ENCODE peak calls at places on chromosome 14, in five cellular contexts. H, I, A, S and C are unnamed samples.
A peak's percentile ranks its signal among the peaks of the same experiment; 100 is the strongest.

GRCh38 chr14:61560323-61560722 is 135.0 kb upstream of the HIF1A start:
- DNase-seq in A (peak; percentile 54), I (no peak), H (no peak), S (no peak), C (no peak)

GRCh38 chr14:100369019-100369418 is 45.9 kb downstream of the SLC25A47 start:
- DNase-seq in A (no peak), I (no peak), H (no peak), S (no peak), C (no peak)

GRCh38 chr14:35292770-35293561 is 784 bp downstream of the PSMA6 start:
- DNase-seq in H (no peak), S (no peak), A (no peak), I (no peak), C (no peak)

GRCh38 chr14:49017451-49017850 is 568.7 kb downstream of the RPS29 start:
- DNase-seq in I (no peak), S (no peak), H (no peak), A (no peak), C (no peak)

GRCh38 chr14:37056473-37056872 is 115.9 kb downstream of the SLC25A21 start:
- DNase-seq in I (no peak), S (peak; percentile 46), A (peak; percentile 45), H (no peak), C (no peak)

GRCh38 chr14:96055065-96055752 is 16.0 kb downstream of the C14orf132 start:
- DNase-seq in A (no peak), S (no peak), I (no peak), H (no peak), C (no peak)

GRCh38 chr14:55749201-55749812 is 169.3 kb downstream of the KTN1 start:
- DNase-seq in A (peak; percentile 20), I (no peak), H (no peak), S (no peak), C (no peak)

GRCh38 chr14:100906420-100906819 is 2.9 kb upstream of the RTL1 start:
- DNase-seq in H (no peak), A (no peak), I (no peak), S (peak; percentile 13), C (no peak)

GRCh38 chr14:80974338-80975078 is 19.1 kb downstream of the TSHR start:
- DNase-seq in I (no peak), S (no peak), A (no peak), H (no peak), C (no peak)

GRCh38 chr14:61584258-61584657 is 111.1 kb upstream of the HIF1A start:
- DNase-seq in H (no peak), S (no peak), A (peak; percentile 48), I (no peak), C (no peak)

GRCh38 chr14:68479247-68479646 is 313.6 kb downstream of the ZFP36L1 start:
- DNase-seq in H (no peak), I (no peak), A (no peak), S (no peak), C (no peak)

GRCh38 chr14:64708148-64709004 is 4.2 kb downstream of the PLEKHG3 start:
- DNase-seq in I (peak; percentile 54), H (peak; percentile 36), A (peak; percentile 50), S (no peak), C (no peak)

GRCh38 chr14:104802120-104802912 is 1.4 kb downstream of the ZBTB42 start:
- DNase-seq in I (no peak), S (no peak), A (no peak), H (no peak), C (no peak)

GRCh38 chr14:104801284-104802119 is 601 bp downstream of the ZBTB42 start:
- DNase-seq in H (no peak), S (no peak), A (no peak), I (no peak), C (no peak)

GRCh38 chr14:104799239-104799599 is 1.7 kb upstream of the ZBTB42 start:
- DNase-seq in I (no peak), H (peak; percentile 58), A (no peak), S (no peak), C (no peak)

GRCh38 chr14:104799657-104800599 is 973 bp upstream of the ZBTB42 start:
- DNase-seq in H (peak; percentile 84), I (peak; percentile 93), A (no peak), S (peak; percentile 82), C (peak; percentile 93)

GRCh38 chr14:104800600-104801283 is at the start of gene ZBTB42:
- DNase-seq in S (peak; percentile 80), I (peak; percentile 56), H (peak; percentile 62), A (no peak), C (peak; percentile 78)
- TF ChIP-seq POLR2A in S (no peak), I (no peak), H (peak; percentile 54), A (no peak), C (no peak)

DNA sequence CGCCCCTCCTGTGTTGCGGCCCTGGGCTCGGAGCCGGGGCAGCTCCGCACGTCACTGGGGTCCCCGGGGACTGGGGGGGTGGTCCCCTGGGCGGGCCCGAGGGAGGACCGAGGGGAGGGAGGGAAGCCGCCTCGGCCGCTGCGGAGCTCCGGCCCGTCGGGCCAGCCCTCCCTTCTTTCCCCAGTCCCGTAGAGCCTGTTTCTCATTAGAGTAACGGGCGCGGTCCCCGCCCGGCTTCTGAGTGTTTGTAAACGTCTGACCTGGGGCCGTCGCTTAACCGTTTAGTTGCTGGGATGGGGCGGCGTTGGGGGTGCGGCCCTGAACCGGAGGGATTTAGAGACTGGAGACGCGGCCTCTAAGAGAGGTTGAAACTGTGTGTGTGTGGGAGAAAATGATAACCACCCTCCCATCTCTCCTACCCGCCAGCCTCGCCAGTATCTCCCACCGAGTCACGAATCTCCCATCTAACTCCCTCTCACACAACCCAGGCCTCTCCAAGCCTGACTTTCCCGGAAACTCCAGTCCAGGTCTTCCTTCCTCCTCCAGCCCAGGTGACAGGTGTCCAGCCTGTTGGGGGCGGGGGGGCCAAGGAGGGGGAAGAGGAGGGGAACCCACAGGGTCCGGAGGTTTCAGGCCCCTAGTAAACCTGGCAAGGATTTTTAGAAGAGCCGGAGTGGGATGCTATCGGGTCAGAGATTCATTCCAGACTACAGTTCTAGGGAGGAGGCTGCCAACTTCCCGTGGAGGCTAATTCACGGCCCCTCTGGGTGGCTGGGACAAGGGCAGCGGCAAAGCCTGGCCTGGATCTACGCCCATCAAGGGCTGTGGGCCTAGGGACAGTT is 1.1 kb upstream of the NFATC4 start:
- DNase-seq in A (peak; percentile 84), S (peak; percentile 88), H (peak; percentile 89), I (peak; percentile 91), C (peak; percentile 49)
- TF ChIP-seq POLR2A in A (no peak), S (peak; percentile 9), H (peak; percentile 73), I (no peak), C (peak; percentile 34)

GRCh38 chr14:102320033-102320660 is 601 bp downstream of the ZNF839 start:
- DNase-seq in H (peak; percentile 70), S (peak; percentile 37), A (no peak), I (peak; percentile 55), C (peak; percentile 79)
- TF ChIP-seq POLR2A in H (peak; percentile 46), S (no peak), A (no peak), I (no peak), C (peak; percentile 25)

GRCh38 chr14:22850944-22851790 is 14.8 kb downstream of the MMP14 start:
- DNase-seq in A (no peak), H (peak; percentile 94), I (peak; percentile 96), S (peak; percentile 78), C (no peak)
- TF ChIP-seq POLR2A in A (no peak), H (no peak), I (no peak), S (no peak), C (no peak)